ENCODE peak calls at places on chromosomes 4 and X, in eight cellular contexts. S, R, B, C, X, I, H and O are unnamed samples. For H3K36me3, the result is how much of the 10 kb centered on the place peaks cover.

GRCh38 chrX:11427082-11428033 is 134.1 kb downstream of the AMELX start:
- DNase-seq in C (no peak), R (peak), S (peak), H (peak), I (no peak), X (peak), B (peak), O (peak)

GRCh38 chr4:154626793-154627484 is 14.5 kb upstream of the FGG start:
- DNase-seq in H (no peak), S (peak), C (peak), I (peak), B (peak), R (peak), X (peak), O (no peak)

GRCh38 chrX:102712967-102713677 is 874 bp downstream of the GPRASP2 start:
- DNase-seq in S (no peak), H (peak), C (peak), X (peak), I (peak), B (peak), R (peak), O (peak)

GRCh38 chr4:19521151-19521550 is 730.6 kb upstream of the SLIT2 start:
- DNase-seq in I (no peak), H (no peak), C (no peak), R (no peak), S (no peak), X (no peak), B (no peak), O (no peak)

GRCh38 chr4:147340547-147341225 is 140.2 kb upstream of the EDNRA start:
- DNase-seq in S (no peak), I (no peak), H (no peak), X (no peak), R (no peak), B (no peak), C (peak), O (no peak)

GRCh38 chr4:15677507-15677988 is 4.1 kb upstream of the FAM200B start:
- DNase-seq in I (peak), C (peak), X (no peak), B (peak), R (no peak), S (no peak), H (no peak), O (no peak)

GRCh38 chr4:7366180-7366957 is 68.4 kb downstream of the PSAPL1 start:
- DNase-seq in B (no peak), X (peak), I (no peak), C (no peak), R (no peak), S (peak), H (no peak), O (no peak)

GRCh38 chr4:139214039-139214534 is 37.1 kb upstream of the ELF2 start:
- DNase-seq in C (no peak), H (peak), B (peak), X (no peak), R (no peak), I (peak), S (no peak), O (peak)

GRCh38 chr4:88054909-88055308 is 47.5 kb downstream of the PKD2 start:
- DNase-seq in H (no peak), X (no peak), S (no peak), C (peak), R (no peak), I (peak), B (peak), O (peak)

GRCh38 chr4:16102356-16102755 is 18.5 kb upstream of the PROM1 start:
- DNase-seq in B (no peak), S (no peak), H (no peak), X (no peak), C (no peak), R (no peak), I (no peak), O (no peak)

GRCh38 chr4:186770446-186771175 is 47.0 kb upstream of the FAT1 start:
- DNase-seq in S (no peak), C (peak), R (no peak), X (no peak), H (no peak), B (no peak), I (no peak), O (no peak)

GRCh38 chrX:106615041-106615440 is 3.3 kb downstream of the RADX start:
- DNase-seq in I (no peak), B (no peak), X (no peak), R (no peak), H (no peak), C (no peak), S (no peak), O (no peak)

GRCh38 chr4:125677665-125678307 is 363.0 kb downstream of the FAT4 start:
- DNase-seq in H (no peak), X (no peak), C (no peak), I (no peak), R (no peak), S (no peak), B (no peak), O (no peak)

GRCh38 chr4:143085224-143085623 is 99.5 kb upstream of the USP38 start:
- DNase-seq in R (no peak), B (no peak), S (no peak), X (no peak), C (peak), I (no peak), H (no peak), O (no peak)

GRCh38 chrX:22968494-22968893 is 31.3 kb upstream of the DDX53 start:
- DNase-seq in S (no peak), R (no peak), X (no peak), B (no peak), I (no peak), C (no peak), H (no peak), O (no peak)

GRCh38 chr4:123884922-123885321 is 488.3 kb downstream of the SPRY1 start:
- DNase-seq in B (no peak), X (no peak), R (no peak), S (no peak), I (no peak), C (no peak), H (no peak), O (no peak)

GRCh38 chr4:139901516-139902327 is 236.1 kb downstream of the MGST2 start:
- DNase-seq in B (no peak), C (peak), S (no peak), H (no peak), I (no peak), R (no peak), X (no peak), O (no peak)

GRCh38 chr4:145044341-145044740 is 53.7 kb downstream of the ANAPC10 start:
- DNase-seq in R (no peak), S (no peak), C (peak), X (no peak), B (no peak), I (no peak), H (no peak), O (no peak)

GRCh38 chr4:102594000-102594399 is 92.8 kb downstream of the NFKB1 start:
- DNase-seq in I (no peak), X (no peak), B (no peak), C (no peak), S (no peak), R (no peak), H (no peak), O (no peak)
- H3K36me3 ChIP-seq in I (under half), X (under half), B (half or more), C (under half), S (under half), R (under half), H (under half), O (under half)

GRCh38 chr4:112007361-112007760 is 137.9 kb upstream of the FAM241A start:
- DNase-seq in C (no peak), I (no peak), R (no peak), S (no peak), B (no peak), H (no peak), X (no peak), O (no peak)
- TF ChIP-seq POLR2A in C (no peak), I (no peak), R (no peak), S (no peak), B (no peak), H (no peak), X (no peak), O (no peak)

DNA sequence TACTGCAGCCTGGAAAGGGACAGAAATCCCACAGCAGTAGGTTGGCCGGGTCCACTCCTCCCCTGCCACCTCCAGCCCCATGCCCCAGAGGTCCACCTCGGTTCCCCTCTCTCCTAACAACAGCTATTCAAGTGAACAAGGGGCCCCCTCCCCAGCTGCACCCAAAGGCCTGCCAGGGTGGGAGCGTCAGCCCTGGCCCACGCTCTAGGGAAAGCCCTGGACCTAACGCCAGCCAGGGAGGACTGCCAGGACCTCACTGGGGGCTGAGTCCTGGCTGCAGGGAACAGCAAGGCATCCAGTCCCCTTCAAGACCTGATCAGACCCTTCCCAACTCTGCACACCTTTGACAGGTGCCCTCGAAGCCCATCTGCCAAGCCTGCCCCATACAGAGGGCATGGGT is 13.2 kb downstream of the SLC6A8 start:
- DNase-seq in B (no peak), S (no peak), X (no peak), C (no peak), I (no peak), R (no peak), H (no peak), O (no peak)
- H3K36me3 ChIP-seq in B (half or more), S (under half), X (under half), C (under half), I (under half), R (under half), H (under half), O (under half)

DNA sequence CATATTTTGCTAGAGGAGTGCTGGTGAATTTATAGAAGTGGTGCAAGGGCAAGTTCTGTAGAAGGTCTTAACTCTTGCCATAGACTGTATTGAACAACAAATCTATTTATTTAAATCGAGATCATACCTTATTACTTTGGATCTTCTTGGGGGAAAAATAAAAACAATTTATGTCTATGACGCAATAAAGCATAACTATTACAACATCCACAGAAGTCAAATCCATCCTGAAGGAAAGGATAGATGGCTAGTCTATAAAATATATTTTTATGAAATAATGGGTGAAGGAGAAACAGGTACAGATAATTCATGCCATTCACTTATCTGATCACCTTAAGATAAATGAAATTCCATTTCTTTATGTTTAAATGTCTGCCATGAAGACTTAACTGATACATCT is 1168.8 kb upstream of the AGA start:
- DNase-seq in B (no peak), S (no peak), R (no peak), I (no peak), C (no peak), X (no peak), H (no peak), O (no peak)
- TF ChIP-seq POLR2A in B (no peak), S (no peak), R (no peak), I (no peak), C (no peak), X (no peak), H (no peak), O (no peak)

GRCh38 chr4:153241970-153242847 is 38.0 kb downstream of the TRIM2 start:
- DNase-seq in B (no peak), I (no peak), X (no peak), S (no peak), H (no peak), R (no peak), C (peak), O (peak)
- H3K36me3 ChIP-seq in B (under half), I (under half), X (under half), S (under half), H (under half), R (under half), C (under half), O (under half)

DNA sequence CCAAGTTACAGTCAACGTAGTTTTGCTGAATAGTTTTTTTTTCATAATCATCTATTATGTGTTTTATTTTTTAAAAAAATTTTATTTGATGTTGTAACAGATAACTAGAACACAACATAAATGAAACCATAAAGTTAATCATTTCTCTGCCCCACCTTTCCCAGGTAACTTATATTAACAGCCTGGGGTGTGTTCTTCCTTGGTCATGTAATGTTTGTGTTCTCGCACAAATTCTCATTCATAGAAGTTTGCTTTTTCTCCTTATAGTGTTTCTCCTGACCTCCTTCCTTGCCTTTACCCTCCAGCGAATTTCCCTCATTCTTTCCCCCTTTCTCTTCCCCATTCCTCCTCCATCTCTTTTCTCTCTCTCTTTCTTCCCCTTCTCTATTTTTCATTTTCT is 214.8 kb downstream of the SOWAHB start:
- DNase-seq in I (no peak), X (no peak), H (no peak), S (no peak), R (no peak), B (no peak), C (no peak), O (no peak)
- TF ChIP-seq POLR2A in I (no peak), X (no peak), H (no peak), S (no peak), R (no peak), B (no peak), C (no peak), O (no peak)

GRCh38 chr4:521636-522330 is 22.8 kb downstream of the PIGG start:
- DNase-seq in H (no peak), B (no peak), R (no peak), I (no peak), X (no peak), C (no peak), S (peak), O (no peak)
- H3K36me3 ChIP-seq in H (under half), B (half or more), R (under half), I (half or more), X (under half), C (half or more), S (half or more), O (half or more)

GRCh38 chrX:118495958-118496762 is 545 bp downstream of the DOCK11 start:
- DNase-seq in R (peak), H (peak), C (no peak), X (peak), B (peak), S (peak), I (peak), O (peak)
- TF ChIP-seq POLR2A in R (no peak), H (no peak), C (no peak), X (no peak), B (no peak), S (no peak), I (no peak), O (no peak)

GRCh38 chr4:1298461-1298860 is 8.8 kb downstream of the MAEA start:
- DNase-seq in X (no peak), B (no peak), H (no peak), S (peak), C (no peak), I (no peak), R (no peak), O (no peak)

GRCh38 chr4:1302159-1302558 is 12.5 kb downstream of the MAEA start:
- DNase-seq in H (no peak), I (no peak), S (no peak), X (no peak), R (no peak), B (no peak), C (no peak), O (no peak)

GRCh38 chr4:1297456-1298325 is 8.0 kb downstream of the MAEA start:
- DNase-seq in I (no peak), B (no peak), C (no peak), H (no peak), S (peak), R (no peak), X (no peak), O (no peak)

GRCh38 chr4:1299301-1299860 is 9.7 kb downstream of the MAEA start:
- DNase-seq in R (no peak), X (peak), I (no peak), B (no peak), H (no peak), S (peak), C (no peak), O (no peak)

GRCh38 chr4:1300466-1301455 is 11.1 kb downstream of the MAEA start:
- DNase-seq in C (peak), I (peak), R (peak), S (peak), B (peak), X (no peak), H (peak), O (peak)
- H3K36me3 ChIP-seq in C (under half), I (under half), R (under half), S (under half), B (half or more), X (under half), H (under half), O (under half)

GRCh38 chr4:183443609-183444148 is 757 bp upstream of the CDKN2AIP start:
- DNase-seq in B (no peak), R (peak), I (peak), C (peak), X (no peak), S (no peak), H (peak), O (no peak)
- TF ChIP-seq POLR2A in B (no peak), R (no peak), I (no peak), C (no peak), X (no peak), S (no peak), H (no peak), O (no peak)